ENCODE peak calls at places on chromosomes 6 and 20, in four cellular contexts. K is A549, A is endothelial cell of umbilical vein, J is K562. G is an unnamed sample.

GRCh38 chr20:24957326-24957996 is 8.4 kb downstream of the CST7 start:
- DNase-seq in J (no peak), K (no peak), A (no peak), G (no peak)

GRCh38 chr6:161850572-161850971 is 576.7 kb upstream of the AGPAT4 start:
- DNase-seq in A (no peak), J (no peak), K (no peak), G (no peak)

GRCh38 chr20:60170116-60170515 is 211.9 kb downstream of the CDH26 start:
- DNase-seq in K (no peak), A (no peak), J (no peak), G (peak)

GRCh38 chr6:37258716-37259115 is 772 bp upstream of the TMEM217 start:
- DNase-seq in A (peak), K (no peak), J (no peak), G (no peak)

GRCh38 chr20:62063601-62063980 is 2.1 kb downstream of the TAF4 start:
- DNase-seq in J (no peak), A (no peak), K (no peak), G (no peak)

GRCh38 chr20:33821270-33821836 is 10.2 kb downstream of the CHMP4B start:
- DNase-seq in J (peak), A (no peak), K (no peak), G (no peak)

GRCh38 chr6:89695667-89696066 is 57.1 kb upstream of the LYRM2 start:
- DNase-seq in J (no peak), K (no peak), A (no peak), G (no peak)

GRCh38 chr6:90759662-90760061 is 172.8 kb upstream of the MAP3K7 start:
- DNase-seq in J (no peak), K (no peak), A (no peak), G (no peak)

GRCh38 chr20:22385602-22386299 is 198.6 kb downstream of the FOXA2 start:
- DNase-seq in K (peak), J (peak), A (no peak), G (no peak)

GRCh38 chr20:4063631-4064030 is 48.3 kb upstream of the RNF24 start:
- DNase-seq in K (no peak), J (no peak), A (no peak), G (peak)

GRCh38 chr20:32807706-32808105 is 12.0 kb upstream of the MAPRE1 start:
- DNase-seq in J (no peak), A (no peak), K (no peak), G (no peak)

GRCh38 chr6:4636141-4636880 is 139.9 kb upstream of the CDYL start:
- DNase-seq in K (no peak), A (no peak), J (peak), G (no peak)

GRCh38 chr20:57224641-57225138 is 41.8 kb downstream of the BMP7 start:
- DNase-seq in K (no peak), J (no peak), A (no peak), G (no peak)

GRCh38 chr20:5789827-5790226 is 39.6 kb downstream of the SHLD1 start:
- DNase-seq in J (no peak), A (no peak), K (no peak), G (peak)

GRCh38 chr6:169714595-169714994 is 9.7 kb downstream of the PHF10 start:
- DNase-seq in K (no peak), J (no peak), A (no peak), G (no peak)

GRCh38 chr6:113352029-113352801 is 504.9 kb upstream of the MARCKS start:
- DNase-seq in A (peak), J (no peak), K (peak), G (peak)

GRCh38 chr6:34358389-34358906 is 34.0 kb downstream of the NUDT3 start:
- DNase-seq in J (no peak), K (no peak), A (peak), G (no peak)

GRCh38 chr6:15754035-15754705 is 91.3 kb upstream of the DTNBP1 start:
- DNase-seq in J (peak), K (no peak), A (no peak), G (peak)

GRCh38 chr6:157600807-157601206 is 219.8 kb downstream of the ZDHHC14 start:
- DNase-seq in K (no peak), A (no peak), J (no peak), G (no peak)

GRCh38 chr6:6966127-6966526 is 141.6 kb upstream of the RREB1 start:
- DNase-seq in J (no peak), A (no peak), K (no peak), G (no peak)

GRCh38 chr6:138487122-138487604 is 12.1 kb downstream of the NHSL1 start:
- DNase-seq in A (no peak), J (no peak), K (no peak), G (no peak)

GRCh38 chr6:136792066-136792944 is at the start of gene MAP3K5:
- DNase-seq in A (peak), K (peak), J (peak), G (peak)

GRCh38 chr6:107657755-107658461 is 166.2 kb downstream of the SCML4 start:
- DNase-seq in K (no peak), A (peak), J (no peak), G (peak)

GRCh38 chr6:14910692-14911547 is 334.9 kb upstream of the JARID2 start:
- DNase-seq in A (no peak), K (no peak), J (no peak), G (peak)

GRCh38 chr20:44028868-44029847 is 114.5 kb downstream of the TOX2 start:
- DNase-seq in A (no peak), K (no peak), J (no peak), G (peak)

GRCh38 chr20:54208492-54209044 is 681 bp downstream of the PFDN4 start:
- DNase-seq in K (peak), J (peak), A (peak), G (peak)

GRCh38 chr6:87127737-87128136 is 27.6 kb upstream of the ZNF292 start:
- DNase-seq in A (no peak), J (no peak), K (no peak), G (no peak)

GRCh38 chr20:29301624-29302259 is 1955.7 kb upstream of the DEFB115 start:
- DNase-seq in K (no peak), A (no peak), J (no peak), G (no peak)

DNA sequence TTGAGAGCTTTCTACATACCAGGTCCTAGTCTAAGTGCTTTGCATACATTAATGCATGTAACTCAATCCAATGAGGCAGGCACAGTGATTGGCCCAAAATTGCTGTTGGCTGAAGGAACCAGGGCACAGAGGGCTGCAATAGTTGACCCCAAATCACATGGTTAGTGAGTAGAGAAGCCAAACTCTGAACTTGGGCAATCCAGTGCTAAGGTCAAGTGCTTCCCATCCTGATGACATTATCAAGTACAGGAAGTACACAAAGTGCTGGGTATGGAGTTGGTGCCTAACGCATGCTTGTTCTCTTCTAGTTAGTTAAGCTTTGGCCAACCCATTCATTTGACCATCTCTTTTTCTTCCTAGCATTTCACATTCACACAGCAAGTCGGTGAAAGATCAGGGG is 7.2 kb downstream of the KCNB1 start:
- DNase-seq in K (no peak), A (no peak), J (no peak), G (no peak)
- TF ChIP-seq MAX in K (no peak), A (no peak), J (no peak), G (no peak)

GRCh38 chr6:132253906-132254305 is 147.4 kb downstream of the MOXD1 start:
- DNase-seq in K (no peak), A (no peak), J (no peak), G (no peak)

GRCh38 chr6:132247381-132248159 is 153.7 kb downstream of the MOXD1 start:
- DNase-seq in A (no peak), K (no peak), J (no peak), G (no peak)

GRCh38 chr6:132252113-132252512 is 149.2 kb downstream of the MOXD1 start:
- DNase-seq in J (no peak), K (no peak), A (no peak), G (no peak)

GRCh38 chr6:132253211-132253610 is 148.1 kb downstream of the MOXD1 start:
- DNase-seq in K (no peak), J (no peak), A (no peak), G (no peak)

DNA sequence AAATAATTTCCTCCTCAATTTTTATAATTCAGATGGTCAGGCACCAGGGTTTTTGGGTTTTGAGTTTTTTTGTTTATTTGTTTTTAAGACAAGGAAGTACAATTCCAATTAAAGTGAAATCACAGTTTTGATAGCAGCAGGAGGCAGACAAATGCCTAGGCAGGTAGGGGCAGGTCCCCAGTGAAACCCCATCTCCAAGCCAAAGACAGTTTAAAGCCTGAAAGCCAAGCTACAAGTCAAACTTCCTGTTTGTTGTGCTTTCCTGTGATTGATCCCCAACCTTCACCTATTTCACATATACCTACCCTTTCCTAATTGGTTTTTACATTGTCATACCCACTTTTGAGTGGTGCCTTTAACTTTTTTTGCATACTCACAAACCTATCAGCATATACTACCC is 149.6 kb downstream of the MOXD1 start:
- DNase-seq in J (no peak), A (no peak), K (no peak), G (no peak)
- TF ChIP-seq MYC in J (no peak), A (no peak), K (no peak), G (no peak)

DNA sequence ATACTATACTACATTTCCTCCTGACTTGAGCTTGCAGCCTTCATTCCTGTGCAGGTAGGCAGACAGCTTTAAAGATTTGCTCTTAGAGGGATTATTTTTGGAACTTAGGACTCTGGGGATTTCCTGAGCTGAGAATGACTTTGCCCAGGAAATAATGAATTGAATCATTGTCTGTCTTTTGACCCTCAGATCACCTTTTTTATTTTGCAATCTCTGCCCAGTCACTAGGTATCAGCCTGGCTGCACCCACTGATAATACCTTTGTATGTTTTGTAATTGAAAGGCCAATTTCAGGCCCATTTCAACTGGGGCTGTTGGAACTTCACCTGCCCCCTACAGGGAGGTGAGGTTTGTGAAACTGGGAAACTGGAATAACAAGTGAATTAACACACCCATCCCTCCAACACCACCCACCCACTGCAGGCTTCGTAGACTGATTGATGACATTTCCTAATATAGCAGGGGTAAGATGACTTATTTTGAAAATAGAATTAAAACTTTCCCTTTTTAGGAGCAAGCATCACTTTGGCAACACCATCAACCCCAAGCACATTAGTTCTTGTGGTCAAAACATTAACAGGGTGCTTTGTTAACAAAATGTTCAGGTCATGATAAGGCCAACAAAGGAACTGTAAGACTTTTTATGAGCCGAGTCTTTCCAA is 157.1 kb upstream of the CENPW start:
- DNase-seq in J (no peak), A (no peak), K (peak), G (no peak)
- TF ChIP-seq CTCF in J (no peak), A (no peak), K (no peak), G (no peak)

GRCh38 chr6:106145144-106145543 is 59.0 kb downstream of the PRDM1 start:
- DNase-seq in K (no peak), A (no peak), J (no peak), G (no peak)
- TF ChIP-seq MAX in K (no peak), A (no peak), J (no peak), G (no peak)

GRCh38 chr6:111928139-111928538 is 54.9 kb upstream of the FYN start:
- DNase-seq in J (no peak), K (no peak), A (no peak), G (no peak)
- TF ChIP-seq MYC in J (no peak), K (no peak), A (no peak), G (no peak)

GRCh38 chr6:132220800-132221199 is 180.5 kb downstream of the MOXD1 start:
- DNase-seq in A (no peak), K (no peak), J (no peak), G (no peak)

GRCh38 chr6:132219901-132220300 is 181.4 kb downstream of the MOXD1 start:
- DNase-seq in K (no peak), A (no peak), J (no peak), G (no peak)

GRCh38 chr6:132214716-132215115 is 186.6 kb downstream of the MOXD1 start:
- DNase-seq in K (no peak), A (no peak), J (no peak), G (no peak)

GRCh38 chr6:132215805-132216204 is 185.5 kb downstream of the MOXD1 start:
- DNase-seq in K (no peak), A (no peak), J (no peak), G (no peak)

DNA sequence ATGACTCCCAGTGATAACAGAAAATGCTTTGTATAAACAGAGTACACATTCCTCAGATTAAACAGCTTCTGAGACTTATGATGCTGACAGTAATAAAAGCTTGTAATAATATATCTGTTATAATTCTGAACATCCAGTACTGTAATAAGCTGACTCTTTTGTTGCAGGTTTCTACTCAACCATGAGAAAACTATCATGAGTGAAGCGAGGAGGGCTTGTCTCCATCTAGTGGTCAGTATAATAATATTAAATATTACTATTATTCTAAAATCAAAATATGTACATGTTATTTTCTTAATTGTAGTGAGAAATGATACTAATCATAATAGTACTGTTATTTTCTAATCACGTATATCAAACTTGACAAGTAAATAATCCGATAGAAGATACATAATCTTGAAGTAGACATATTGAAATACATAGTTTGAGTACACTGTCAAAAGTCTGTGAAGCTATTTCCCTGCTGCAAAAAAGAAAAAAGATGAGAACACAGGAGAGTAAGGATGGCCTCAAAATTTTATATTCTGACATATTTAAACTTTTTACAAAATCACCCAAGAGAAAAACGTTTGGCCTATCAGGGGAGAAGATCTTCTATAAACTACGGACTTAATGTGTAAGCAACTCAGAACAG is 183.1 kb downstream of the MOXD1 start:
- DNase-seq in K (no peak), A (peak), J (peak), G (peak)
- TF ChIP-seq CTCF in K (peak), A (peak), J (no peak), G (peak)

GRCh38 chr6:92810913-92811312 is 608.4 kb downstream of the EPHA7 start:
- DNase-seq in K (peak), A (peak), J (peak), G (peak)

DNA sequence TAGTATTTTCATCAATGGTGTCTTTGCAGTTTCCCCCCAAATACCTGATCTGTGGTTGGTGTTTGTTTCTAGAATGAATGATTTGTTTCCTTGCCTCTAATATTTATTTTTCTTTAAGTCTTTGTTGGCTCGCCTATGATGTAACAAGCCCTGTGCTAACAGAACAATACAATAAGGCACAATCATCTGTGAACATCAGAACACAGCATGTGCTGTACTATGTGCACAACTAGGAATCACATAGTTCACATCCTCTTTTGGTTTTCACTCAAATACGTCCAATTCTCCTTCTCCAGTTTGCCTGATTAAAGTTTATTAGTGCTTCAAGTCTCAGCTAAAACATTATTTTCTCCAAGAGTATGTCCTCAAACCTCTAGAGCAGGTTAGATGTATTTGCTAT is 613.1 kb downstream of the EPHA7 start:
- DNase-seq in A (no peak), J (no peak), K (no peak), G (no peak)
- TF ChIP-seq MAX in A (no peak), J (no peak), K (no peak), G (no peak)

DNA sequence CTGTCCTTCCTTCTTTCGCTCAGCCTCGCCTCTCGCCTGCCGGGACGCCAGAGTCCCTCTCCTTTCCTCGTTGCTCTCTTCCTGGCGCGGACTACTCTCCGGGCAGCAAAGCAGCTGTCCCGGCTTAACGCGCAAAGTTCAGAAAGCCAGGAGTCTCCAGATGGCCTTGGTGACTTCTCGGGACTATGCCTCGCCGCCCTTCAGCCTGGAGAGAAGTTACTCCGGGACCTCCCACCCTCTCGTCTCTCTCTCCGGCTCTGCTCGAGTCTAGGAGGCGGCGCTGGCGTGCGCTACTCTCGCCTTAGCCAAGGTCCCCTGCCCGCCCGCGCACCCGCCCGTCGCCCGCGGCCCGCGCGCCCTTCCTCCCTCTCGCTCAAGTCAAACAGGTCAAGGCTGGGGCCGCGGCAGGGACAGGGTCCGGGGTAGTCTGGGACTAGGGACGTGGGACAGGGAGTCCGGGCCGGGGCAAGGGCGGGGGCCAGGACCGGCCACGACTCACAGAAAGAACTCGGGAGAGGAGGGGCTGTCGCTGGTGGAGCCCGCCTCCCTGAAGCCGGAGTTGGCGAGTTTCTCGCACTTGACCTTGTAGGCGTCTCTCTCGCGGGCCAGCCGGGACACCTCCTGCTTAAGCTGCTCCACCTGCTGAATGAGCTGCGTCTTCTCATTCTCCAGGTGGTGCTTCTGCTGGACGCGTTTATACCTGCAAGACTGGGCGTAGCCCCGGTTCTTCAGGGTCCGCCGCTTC is 1.5 kb downstream of the MAFB start:
- DNase-seq in J (no peak), A (peak), K (no peak), G (no peak)
- TF ChIP-seq MYC in J (no peak), A (no peak), K (no peak), G (no peak)